ENCODE peak calls at places on chromosomes 13 and 19, in seven cellular contexts. K, O, T, L, D, W and U are unnamed samples.

GRCh38 chr19:30222993-30223865 is 149.0 kb upstream of the ZNF536 start:
- DNase-seq in L (no peak), D (no peak), T (no peak), W (no peak), O (no peak), K (no peak), U (no peak)

GRCh38 chr19:31969110-31969509 is 376.3 kb upstream of the ZNF507 start:
- DNase-seq in D (no peak), L (no peak), T (no peak), K (no peak), W (no peak), O (no peak), U (no peak)

GRCh38 chr13:75544681-75545333 is 4.8 kb upstream of the UCHL3 start:
- DNase-seq in O (no peak), K (no peak), L (no peak), W (no peak), D (no peak), T (peak), U (peak)

GRCh38 chr13:92354583-92354982 is 872.0 kb upstream of the GPC6 start:
- DNase-seq in D (no peak), W (no peak), O (no peak), L (no peak), K (no peak), T (no peak), U (no peak)

GRCh38 chr13:48977973-48978372 is 2.3 kb downstream of the FNDC3A start:
- DNase-seq in T (peak), K (peak), D (no peak), W (no peak), O (no peak), L (no peak), U (peak)

GRCh38 chr13:33976965-33977364 is 159.0 kb downstream of the RFC3 start:
- DNase-seq in O (no peak), T (peak), K (no peak), L (no peak), D (no peak), W (no peak), U (no peak)

GRCh38 chr19:18671303-18672043 is 12.0 kb upstream of the CRTC1 start:
- DNase-seq in L (no peak), O (no peak), W (no peak), K (no peak), T (no peak), D (no peak), U (no peak)

GRCh38 chr19:21698215-21698614 is 69.2 kb downstream of the ZNF100 start:
- DNase-seq in L (no peak), W (no peak), D (no peak), T (peak), O (no peak), K (peak), U (no peak)

GRCh38 chr13:73215807-73216206 is 157.0 kb downstream of the KLF5 start:
- DNase-seq in K (no peak), T (no peak), W (no peak), O (no peak), L (no peak), D (no peak), U (peak)

GRCh38 chr13:103758222-103758621 is 692.0 kb upstream of the SLC10A2 start:
- DNase-seq in W (no peak), T (no peak), L (no peak), O (no peak), D (no peak), K (no peak), U (no peak)

GRCh38 chr13:44086389-44086788 is 206.7 kb downstream of the LACC1 start:
- DNase-seq in D (no peak), L (no peak), T (no peak), W (no peak), O (no peak), K (no peak), U (no peak)

GRCh38 chr19:38656171-38656981 is 8.9 kb downstream of the ACTN4 start:
- DNase-seq in D (no peak), W (no peak), L (peak), O (no peak), K (no peak), T (peak), U (no peak)

GRCh38 chr13:91133941-91134772 is 213.3 kb upstream of the MIR17HG start:
- DNase-seq in T (peak), K (peak), W (no peak), O (no peak), L (no peak), D (no peak), U (peak)

GRCh38 chr19:45323671-45324081 is 1.0 kb upstream of the CKM start:
- DNase-seq in O (no peak), L (no peak), W (no peak), K (no peak), T (no peak), D (no peak), U (peak)